ENCODE peak calls at places on chromosomes 4 and X, in ten cellular contexts. O is CD8-positive, alpha-beta T cell; J is NCI-H1417; Y is stimulated activated CD8-positive, alpha-beta memory T cell treated with anti-CD3 and anti-CD28 coated beads, Interleukin-15, amount 100 ng/mL, for 48 hours; Z is activated CD8-positive, alpha-beta memory T cell treated with anti-CD3 and anti-CD28 coated beads for 48 hours; R is astrocyte of the hippocampus; I is NCI-H2029; K is SW 1271; V is NCI-H345; M is AG04450. W is an unnamed sample.

GRCh38 chrX:51024106-51024696 is 113.7 kb downstream of the BMP15 start:
- DNase-seq in O (no peak), J (no peak), Y (no peak), Z (no peak), R (no peak), I (no peak), K (no peak), V (no peak), M (no peak), W (no peak)

GRCh38 chr4:108160741-108161352 is 7.9 kb downstream of the LEF1 start:
- DNase-seq in O (no peak), J (no peak), Y (no peak), Z (no peak), R (no peak), I (no peak), K (no peak), V (no peak), M (no peak), W (no peak)

GRCh38 chrX:56729152-56729557 is at the start of gene NBDY:
- DNase-seq in O (peak; percentile 35), J (peak; percentile 78), Y (no peak), Z (no peak), R (peak; percentile 60), I (peak; percentile 20), K (peak; percentile 30), V (peak; percentile 60), M (no peak), W (no peak)

GRCh38 chr4:174381419-174381818 is 97.7 kb downstream of the CEP44 start:
- DNase-seq in O (no peak), J (no peak), Y (no peak), Z (no peak), R (no peak), I (no peak), K (no peak), V (no peak), M (no peak), W (no peak)

GRCh38 chr4:17447675-17448298 is 64.1 kb downstream of the QDPR start:
- DNase-seq in O (peak; percentile 44), J (peak; percentile 50), Y (no peak), Z (no peak), R (peak; percentile 84), I (peak; percentile 12), K (peak; percentile 58), V (peak; percentile 24), M (peak; percentile 50), W (peak; percentile 39)

GRCh38 chr4:173536808-173537429 is 6.9 kb upstream of the HAND2 start:
- DNase-seq in O (no peak), J (no peak), Y (no peak), Z (no peak), R (no peak), I (no peak), K (no peak), V (no peak), M (no peak), W (no peak)

GRCh38 chrX:97306771-97307470 is 423.2 kb downstream of the RPA4 start:
- DNase-seq in O (no peak), J (no peak), Y (no peak), Z (no peak), R (no peak), I (no peak), K (no peak), V (no peak), M (no peak), W (no peak)

GRCh38 chrX:148133099-148133725 is 152.1 kb downstream of the FMR1NB start:
- DNase-seq in O (no peak), J (no peak), Y (no peak), Z (no peak), R (peak; percentile 7), I (no peak), K (peak; percentile 0), V (no peak), M (no peak), W (no peak)

GRCh38 chr4:127772769-127773671 is 9.1 kb upstream of the HSPA4L start:
- DNase-seq in O (no peak), J (no peak), Y (no peak), Z (no peak), R (no peak), I (no peak), K (no peak), V (no peak), M (no peak), W (no peak)

GRCh38 chr4:174119818-174120217 is 163.6 kb downstream of the FBXO8 start:
- DNase-seq in O (no peak), J (peak; percentile 20), Y (no peak), Z (no peak), R (peak; percentile 3), I (no peak), K (no peak), V (no peak), M (no peak), W (no peak)

GRCh38 chr4:86816463-86817107 is 32.6 kb downstream of the SLC10A6 start:
- DNase-seq in O (no peak), J (no peak), Y (no peak), Z (no peak), R (no peak), I (no peak), K (no peak), V (no peak), M (no peak), W (no peak)

GRCh38 chrX:15349046-15349445 is 13.7 kb upstream of the PIGA start:
- DNase-seq in O (peak; percentile 9), J (peak; percentile 62), Y (no peak), Z (no peak), R (peak; percentile 70), I (no peak), K (peak; percentile 0), V (peak; percentile 63), M (peak; percentile 53), W (peak; percentile 8)

GRCh38 chr4:169283114-169283509 is 12.4 kb upstream of the SH3RF1 start:
- DNase-seq in O (no peak), J (no peak), Y (no peak), Z (no peak), R (peak; percentile 86), I (no peak), K (no peak), V (no peak), M (peak; percentile 62), W (no peak)

GRCh38 chr4:124934921-124935320 is 222.4 kb upstream of the ANKRD50 start:
- DNase-seq in O (no peak), J (no peak), Y (no peak), Z (no peak), R (no peak), I (no peak), K (no peak), V (no peak), M (no peak), W (no peak)

GRCh38 chr4:54548098-54548620 is 109.6 kb upstream of the KIT start:
- DNase-seq in O (no peak), J (no peak), Y (no peak), Z (no peak), R (no peak), I (no peak), K (no peak), V (no peak), M (no peak), W (no peak)

GRCh38 chrX:48492293-48492910 is 16.4 kb upstream of the PORCN start:
- DNase-seq in O (no peak), J (no peak), Y (no peak), Z (no peak), R (no peak), I (no peak), K (peak; percentile 23), V (no peak), M (no peak), W (no peak)

GRCh38 chr4:84965558-84966381 is 720 bp downstream of the WDFY3 start:
- DNase-seq in O (no peak), J (peak; percentile 89), Y (no peak), Z (no peak), R (peak; percentile 79), I (peak; percentile 5), K (peak; percentile 15), V (peak; percentile 32), M (no peak), W (no peak)

GRCh38 chrX:153861147-153861546 is 24.8 kb downstream of the L1CAM start:
- DNase-seq in O (no peak), J (no peak), Y (no peak), Z (no peak), R (no peak), I (no peak), K (no peak), V (no peak), M (no peak), W (no peak)

GRCh38 chr4:73593631-73594241 is 26.5 kb downstream of the RASSF6 start:
- DNase-seq in O (no peak), J (no peak), Y (no peak), Z (no peak), R (peak; percentile 51), I (no peak), K (peak; percentile 12), V (no peak), M (no peak), W (peak; percentile 12)

GRCh38 chrX:123818243-123818642 is 41.6 kb upstream of the XIAP start:
- DNase-seq in O (no peak), J (no peak), Y (no peak), Z (no peak), R (no peak), I (no peak), K (peak; percentile 1), V (no peak), M (no peak), W (no peak)

GRCh38 chr4:153151535-153152452 is 52.4 kb upstream of the TRIM2 start:
- DNase-seq in O (no peak), J (peak; percentile 90), Y (no peak), Z (no peak), R (peak; percentile 94), I (peak; percentile 70), K (no peak), V (peak; percentile 88), M (no peak), W (no peak)

GRCh38 chrX:29947225-29947624 is 268.1 kb upstream of the MAGEB2 start:
- DNase-seq in O (no peak), J (no peak), Y (no peak), Z (no peak), R (no peak), I (no peak), K (no peak), V (no peak), M (no peak), W (no peak)

GRCh38 chr4:182536221-182536620 is 293.0 kb downstream of the TENM3 start:
- DNase-seq in O (no peak), J (no peak), Y (no peak), Z (no peak), R (peak; percentile 25), I (no peak), K (no peak), V (no peak), M (no peak), W (no peak)

GRCh38 chrX:134932528-134933217 is 58.1 kb upstream of the SMIM10 start:
- DNase-seq in O (no peak), J (no peak), Y (no peak), Z (no peak), R (peak; percentile 78), I (no peak), K (peak; percentile 6), V (no peak), M (no peak), W (no peak)

GRCh38 chr4:102518703-102519131 is 17.6 kb downstream of the NFKB1 start:
- DNase-seq in O (no peak), J (no peak), Y (no peak), Z (no peak), R (no peak), I (no peak), K (no peak), V (no peak), M (no peak), W (no peak)

GRCh38 chr4:3257125-3257690 is 8.2 kb downstream of the MSANTD1 start:
- DNase-seq in O (no peak), J (peak; percentile 50), Y (no peak), Z (no peak), R (no peak), I (peak; percentile 85), K (no peak), V (peak; percentile 67), M (no peak), W (no peak)

W was measured in KG1.